ENCODE peak calls at places on chromosomes 11 and 22, in four cellular contexts. One of them, this sample, is unnamed.

GRCh38 chr11:12109591-12110196 is 696 bp upstream of the MICAL2 start:
- DNase-seq in endodermal cell: no peak
- DNase-seq in IMR-90: no peak
- DNase-seq in endothelial cell of umbilical vein: no peak
- DNase-seq in this sample: no peak

GRCh38 chr11:114438303-114438702 is 964 bp upstream of the REXO2 start:
- DNase-seq in IMR-90: peak; percentile 4
- DNase-seq in endothelial cell of umbilical vein: peak; percentile 38
- DNase-seq in endodermal cell: peak; percentile 73
- DNase-seq in this sample: peak; percentile 9

GRCh38 chr11:12290477-12290922 is 86.9 kb upstream of the PARVA start:
- DNase-seq in endothelial cell of umbilical vein: no peak
- DNase-seq in endodermal cell: no peak
- DNase-seq in IMR-90: no peak
- DNase-seq in this sample: no peak

GRCh38 chr11:60857378-60858232 is 1.9 kb upstream of the PTGDR2 start:
- DNase-seq in IMR-90: peak; percentile 65
- DNase-seq in endodermal cell: no peak
- DNase-seq in endothelial cell of umbilical vein: no peak
- DNase-seq in this sample: no peak

GRCh38 chr22:22681221-22681739 is 36.9 kb downstream of the GGTLC2 start:
- DNase-seq in IMR-90: peak; percentile 50
- DNase-seq in endothelial cell of umbilical vein: no peak
- DNase-seq in endodermal cell: no peak
- DNase-seq in this sample: no peak

GRCh38 chr11:46285594-46286033 is 8.2 kb downstream of the CREB3L1 start:
- DNase-seq in endodermal cell: no peak
- DNase-seq in IMR-90: peak; percentile 75
- DNase-seq in endothelial cell of umbilical vein: no peak
- DNase-seq in this sample: no peak

GRCh38 chr22:23649071-23649501 is 17.0 kb upstream of the DRICH1 start:
- DNase-seq in IMR-90: no peak
- DNase-seq in endothelial cell of umbilical vein: no peak
- DNase-seq in endodermal cell: no peak
- DNase-seq in this sample: no peak

GRCh38 chr11:47641585-47642098 is 717 bp downstream of the MTCH2 start:
- DNase-seq in endodermal cell: no peak
- DNase-seq in IMR-90: no peak
- DNase-seq in endothelial cell of umbilical vein: no peak
- DNase-seq in this sample: peak; percentile 24

GRCh38 chr11:66288138-66288865 is 641 bp downstream of the YIF1A start:
- DNase-seq in endodermal cell: peak; percentile 68
- DNase-seq in endothelial cell of umbilical vein: peak; percentile 35
- DNase-seq in IMR-90: no peak
- DNase-seq in this sample: no peak

GRCh38 chr22:38777087-38777671 is 16.8 kb downstream of the DNAL4 start:
- DNase-seq in IMR-90: no peak
- DNase-seq in endothelial cell of umbilical vein: no peak
- DNase-seq in endodermal cell: no peak
- DNase-seq in this sample: no peak

GRCh38 chr22:19984201-19984753 is 32.3 kb downstream of the ARVCF start:
- DNase-seq in endodermal cell: no peak
- DNase-seq in IMR-90: peak; percentile 79
- DNase-seq in endothelial cell of umbilical vein: peak; percentile 39
- DNase-seq in this sample: no peak

GRCh38 chr22:40070701-40071100 is 75.9 kb downstream of the FAM83F start:
- DNase-seq in endothelial cell of umbilical vein: no peak
- DNase-seq in IMR-90: no peak
- DNase-seq in endodermal cell: no peak
- DNase-seq in this sample: no peak

GRCh38 chr11:86459002-86459385 is 84.3 kb downstream of the CCDC81 start:
- DNase-seq in endodermal cell: no peak
- DNase-seq in endothelial cell of umbilical vein: peak; percentile 78
- DNase-seq in IMR-90: peak; percentile 60
- DNase-seq in this sample: no peak

GRCh38 chr22:49963647-49964026 is 3.1 kb downstream of the PIM3 start:
- DNase-seq in endodermal cell: no peak
- DNase-seq in endothelial cell of umbilical vein: no peak
- DNase-seq in IMR-90: no peak
- DNase-seq in this sample: no peak

GRCh38 chr11:20110908-20111669 is 49.2 kb downstream of the DBX1 start:
- DNase-seq in endothelial cell of umbilical vein: peak; percentile 61
- DNase-seq in IMR-90: peak; percentile 85
- DNase-seq in endodermal cell: peak; percentile 92
- DNase-seq in this sample: peak; percentile 76

GRCh38 chr11:123238297-123238696 is 43.2 kb upstream of the CLMP start:
- DNase-seq in endothelial cell of umbilical vein: no peak
- DNase-seq in endodermal cell: no peak
- DNase-seq in IMR-90: peak; percentile 61
- DNase-seq in this sample: no peak

GRCh38 chr11:75492181-75492820 is 33.4 kb downstream of the GDPD5 start:
- DNase-seq in endodermal cell: peak; percentile 88
- DNase-seq in IMR-90: peak; percentile 20
- DNase-seq in endothelial cell of umbilical vein: peak; percentile 47
- DNase-seq in this sample: no peak

GRCh38 chr22:23305321-23305910 is 125.1 kb downstream of the BCR start:
- DNase-seq in endothelial cell of umbilical vein: peak; percentile 93
- DNase-seq in IMR-90: peak; percentile 80
- DNase-seq in endodermal cell: no peak
- DNase-seq in this sample: no peak

GRCh38 chr22:46060292-46061123 is 83.5 kb upstream of the WNT7B start:
- DNase-seq in endothelial cell of umbilical vein: no peak
- DNase-seq in endodermal cell: peak; percentile 40
- DNase-seq in IMR-90: no peak
- DNase-seq in this sample: no peak

GRCh38 chr11:2721163-2721935 is 21.6 kb upstream of the KCNQ1OT1 start:
- DNase-seq in IMR-90: no peak
- DNase-seq in endothelial cell of umbilical vein: no peak
- DNase-seq in endodermal cell: peak; percentile 90
- DNase-seq in this sample: peak; percentile 96
- H3K9ac ChIP-seq in IMR-90: no peak overlapping the region
- H3K9ac ChIP-seq in endothelial cell of umbilical vein: no peak overlapping the region
- H3K9ac ChIP-seq in endodermal cell: peak overlapping the region; percentile 6
- H3K9ac ChIP-seq in this sample: no peak overlapping the region

DNA sequence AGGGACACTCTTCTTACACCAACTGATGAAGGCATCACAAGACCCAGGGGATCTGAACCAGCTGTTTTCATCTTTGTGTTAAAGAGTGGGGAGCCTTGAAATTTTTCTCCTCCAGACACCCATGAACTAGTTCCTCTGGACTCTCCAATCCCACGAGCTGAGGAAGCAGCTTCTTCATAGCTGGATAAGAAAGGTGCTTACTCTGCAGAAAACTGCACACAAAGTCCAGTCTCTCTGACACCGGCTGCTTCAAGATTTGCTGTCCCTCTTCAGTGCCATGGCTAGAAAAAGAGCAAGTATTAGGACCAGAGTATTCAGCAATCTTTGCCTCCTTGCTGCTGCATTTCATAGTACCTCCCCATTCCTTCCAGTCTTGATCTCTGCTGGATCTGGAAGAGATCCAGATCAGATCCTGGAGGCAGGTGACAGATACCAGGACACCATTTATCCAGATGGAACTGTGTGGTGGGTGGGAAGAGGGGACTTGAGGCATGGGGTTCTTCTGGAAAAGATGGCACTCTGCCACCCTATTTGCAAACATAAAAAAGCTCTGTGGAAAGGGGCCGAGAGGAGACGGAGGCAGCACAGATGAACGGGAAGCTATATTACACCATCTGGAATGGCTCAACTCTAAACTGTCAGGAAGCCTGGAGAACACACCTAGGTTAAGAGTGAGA is 25.5 kb downstream of the IL18BP start:
- DNase-seq in endothelial cell of umbilical vein: no peak
- DNase-seq in IMR-90: no peak
- DNase-seq in endodermal cell: no peak
- DNase-seq in this sample: no peak
- H3K9ac ChIP-seq in endothelial cell of umbilical vein: no peak overlapping the region
- H3K9ac ChIP-seq in IMR-90: no peak overlapping the region
- H3K9ac ChIP-seq in endodermal cell: no peak overlapping the region
- H3K9ac ChIP-seq in this sample: no peak overlapping the region

GRCh38 chr11:115760528-115760837 is 256.3 kb upstream of the CADM1 start:
- DNase-seq in IMR-90: no peak
- DNase-seq in endodermal cell: peak; percentile 60
- DNase-seq in endothelial cell of umbilical vein: no peak
- DNase-seq in this sample: peak; percentile 43
- H3K9ac ChIP-seq in IMR-90: peak overlapping the region; percentile 77
- H3K9ac ChIP-seq in endodermal cell: no peak overlapping the region
- H3K9ac ChIP-seq in endothelial cell of umbilical vein: no peak overlapping the region
- H3K9ac ChIP-seq in this sample: no peak overlapping the region

DNA sequence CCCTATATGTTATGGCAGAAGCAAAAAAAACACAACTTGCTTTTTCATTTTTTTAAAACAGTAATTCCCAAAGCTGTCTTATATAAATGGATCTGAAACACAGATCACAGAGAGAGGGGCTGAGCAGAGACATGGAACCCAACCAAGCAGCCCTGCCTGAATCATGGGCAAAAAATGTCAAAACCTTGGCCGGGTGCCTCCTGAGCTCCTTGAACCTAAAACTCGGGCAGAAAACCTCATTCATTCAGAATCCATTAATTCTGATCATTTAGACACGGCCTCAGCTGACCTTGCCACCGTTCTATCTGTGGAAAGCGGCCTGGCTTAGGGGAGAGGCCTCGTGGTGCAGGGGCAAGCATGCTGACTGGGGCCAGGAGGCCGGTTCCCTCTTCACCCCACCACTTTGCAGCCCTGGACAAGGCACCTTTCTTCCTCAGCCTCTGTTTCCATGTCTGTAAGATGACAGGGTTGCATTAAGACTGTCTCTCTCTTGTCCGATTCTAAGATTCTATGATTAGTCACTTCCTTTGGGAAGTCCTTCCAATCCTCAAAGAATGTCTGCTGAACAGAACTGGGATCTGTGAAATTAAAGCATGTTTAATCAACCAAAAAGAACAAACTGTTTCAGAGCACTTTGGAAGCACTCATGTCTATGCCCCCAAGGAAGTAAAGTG is 26.0 kb downstream of the TENM4 start:
- DNase-seq in endothelial cell of umbilical vein: no peak
- DNase-seq in IMR-90: peak; percentile 81
- DNase-seq in endodermal cell: no peak
- DNase-seq in this sample: no peak
- H3K9ac ChIP-seq in endothelial cell of umbilical vein: no peak overlapping the region
- H3K9ac ChIP-seq in IMR-90: no peak overlapping the region
- H3K9ac ChIP-seq in endodermal cell: no peak overlapping the region
- H3K9ac ChIP-seq in this sample: no peak overlapping the region

GRCh38 chr11:10752061-10752460 is 1.0 kb downstream of the CTR9 start:
- DNase-seq in IMR-90: no peak
- DNase-seq in endodermal cell: no peak
- DNase-seq in endothelial cell of umbilical vein: no peak
- DNase-seq in this sample: no peak
- H3K9ac ChIP-seq in IMR-90: peak overlapping the region; percentile 87
- H3K9ac ChIP-seq in endodermal cell: no peak overlapping the region
- H3K9ac ChIP-seq in endothelial cell of umbilical vein: peak overlapping the region; percentile 90
- H3K9ac ChIP-seq in this sample: no peak overlapping the region

GRCh38 chr11:36433896-36434295 is 76.2 kb downstream of the TRAF6 start:
- DNase-seq in endothelial cell of umbilical vein: no peak
- DNase-seq in IMR-90: no peak
- DNase-seq in endodermal cell: no peak
- DNase-seq in this sample: no peak

GRCh38 chr11:36432093-36432469 is 78.0 kb downstream of the TRAF6 start:
- DNase-seq in endodermal cell: no peak
- DNase-seq in IMR-90: no peak
- DNase-seq in endothelial cell of umbilical vein: no peak
- DNase-seq in this sample: no peak

GRCh38 chr11:36427876-36428275 is 82.2 kb downstream of the TRAF6 start:
- DNase-seq in endothelial cell of umbilical vein: no peak
- DNase-seq in endodermal cell: no peak
- DNase-seq in IMR-90: no peak
- DNase-seq in this sample: no peak

GRCh38 chr11:36432747-36433146 is 77.3 kb downstream of the TRAF6 start:
- DNase-seq in IMR-90: no peak
- DNase-seq in endothelial cell of umbilical vein: no peak
- DNase-seq in endodermal cell: no peak
- DNase-seq in this sample: no peak

DNA sequence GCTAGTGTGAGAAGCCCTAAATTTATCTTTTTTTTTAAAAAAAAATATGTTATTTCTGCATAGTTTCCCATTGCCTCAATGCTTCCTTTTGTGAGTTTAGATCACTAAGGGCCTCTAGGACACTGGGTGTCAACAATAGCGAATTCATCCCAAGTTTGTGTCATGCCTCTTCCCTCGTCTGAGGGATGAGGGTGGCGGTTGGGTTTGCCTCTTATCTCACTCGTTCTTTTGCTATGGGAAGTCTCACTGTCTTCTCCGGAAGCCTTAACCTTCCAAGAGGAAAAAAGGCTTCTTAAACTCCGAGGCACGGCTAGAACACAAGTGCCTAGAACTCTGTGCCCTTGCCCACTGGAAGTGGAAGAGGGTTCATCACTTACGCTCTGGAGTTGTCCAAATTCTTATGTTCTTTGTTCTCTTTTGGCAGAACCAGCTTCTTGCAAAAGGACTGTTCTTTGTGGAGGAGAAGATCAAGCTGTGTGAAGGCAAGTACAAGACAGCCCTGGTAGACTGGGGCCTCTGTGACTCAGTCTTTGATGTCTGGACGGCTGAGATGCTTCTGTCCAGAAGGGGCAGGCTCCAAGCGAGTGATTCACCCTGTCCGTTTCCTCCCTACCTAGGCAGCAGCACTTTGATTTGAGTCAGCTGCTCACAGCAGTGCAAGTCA is 78.5 kb downstream of the TRAF6 start:
- DNase-seq in endodermal cell: no peak
- DNase-seq in IMR-90: peak; percentile 98
- DNase-seq in endothelial cell of umbilical vein: peak; percentile 78
- DNase-seq in this sample: peak; percentile 10
- H3K9ac ChIP-seq in endodermal cell: no peak overlapping the region
- H3K9ac ChIP-seq in IMR-90: peak overlapping the region; percentile 15
- H3K9ac ChIP-seq in endothelial cell of umbilical vein: no peak overlapping the region
- H3K9ac ChIP-seq in this sample: no peak overlapping the region

DNA sequence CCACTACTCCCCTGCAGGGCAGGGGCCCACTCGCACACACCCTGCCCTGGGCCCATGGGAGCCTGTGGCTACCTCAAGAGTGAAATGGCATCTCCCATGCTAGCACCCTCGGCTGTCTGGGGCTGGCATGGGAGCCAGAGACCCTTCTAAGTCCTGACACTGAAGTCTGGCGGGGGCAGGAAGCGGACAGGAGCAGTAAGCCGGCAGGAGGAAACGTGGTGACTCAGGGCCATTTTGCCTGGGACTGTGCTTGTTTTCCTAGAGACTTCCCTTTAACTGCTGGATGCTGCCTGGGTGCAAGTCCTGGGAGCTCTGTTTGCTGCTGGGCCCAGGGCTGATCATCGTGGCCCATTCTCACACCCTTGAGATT is 16.8 kb downstream of the RELT start:
- DNase-seq in endothelial cell of umbilical vein: peak; percentile 50
- DNase-seq in endodermal cell: no peak
- DNase-seq in IMR-90: no peak
- DNase-seq in this sample: no peak
- H3K9ac ChIP-seq in endothelial cell of umbilical vein: no peak overlapping the region
- H3K9ac ChIP-seq in endodermal cell: no peak overlapping the region
- H3K9ac ChIP-seq in IMR-90: no peak overlapping the region
- H3K9ac ChIP-seq in this sample: no peak overlapping the region

GRCh38 chr11:80872116-80872728 is 1431.4 kb upstream of the TENM4 start:
- DNase-seq in IMR-90: no peak
- DNase-seq in endodermal cell: no peak
- DNase-seq in endothelial cell of umbilical vein: no peak
- DNase-seq in this sample: no peak
- H3K9ac ChIP-seq in IMR-90: no peak overlapping the region
- H3K9ac ChIP-seq in endodermal cell: no peak overlapping the region
- H3K9ac ChIP-seq in endothelial cell of umbilical vein: no peak overlapping the region
- H3K9ac ChIP-seq in this sample: no peak overlapping the region